ENCODE peak calls at places on chromosome 9, in eight cellular contexts. L, R, H, Y, N, K, P and V are unnamed samples.

GRCh38 chr9:98785333-98785933 is 10.9 kb downstream of the ANKS6 start:
- DNase-seq in L (peak; percentile 28), R (no peak), H (no peak), Y (no peak), N (no peak), K (no peak), P (no peak), V (no peak)

GRCh38 chr9:126320158-126320922 is 6.3 kb upstream of the MVB12B start:
- DNase-seq in L (no peak), R (no peak), H (peak; percentile 16), Y (no peak), N (no peak), K (no peak), P (no peak), V (no peak)

GRCh38 chr9:35518212-35518917 is 28.5 kb downstream of the RUSC2 start:
- DNase-seq in L (peak; percentile 88), R (peak; percentile 94), H (peak; percentile 92), Y (peak; percentile 95), N (peak; percentile 83), K (peak; percentile 96), P (no peak), V (peak; percentile 85)

GRCh38 chr9:107638496-107638895 is 148.9 kb upstream of the KLF4 start:
- DNase-seq in L (no peak), R (no peak), H (peak; percentile 37), Y (no peak), N (no peak), K (no peak), P (no peak), V (no peak)

GRCh38 chr9:126514037-126514821 is 99.5 kb upstream of the LMX1B start:
- DNase-seq in L (peak; percentile 95), R (peak; percentile 15), H (peak; percentile 74), Y (peak; percentile 30), N (peak; percentile 90), K (no peak), P (peak; percentile 82), V (peak; percentile 79)

GRCh38 chr9:27765931-27766835 is 192.9 kb upstream of the C9orf72 start:
- DNase-seq in L (no peak), R (no peak), H (no peak), Y (no peak), N (no peak), K (no peak), P (no peak), V (no peak)

GRCh38 chr9:124742940-124743339 is 28.2 kb downstream of the NR6A1 start:
- DNase-seq in L (no peak), R (no peak), H (no peak), Y (no peak), N (no peak), K (no peak), P (no peak), V (no peak)

GRCh38 chr9:38066907-38067610 is 2.0 kb downstream of the SHB start:
- DNase-seq in L (peak; percentile 78), R (no peak), H (peak; percentile 63), Y (peak; percentile 16), N (peak; percentile 42), K (no peak), P (peak; percentile 91), V (no peak)

GRCh38 chr9:123451011-123451410 is 95.0 kb downstream of the CRB2 start:
- DNase-seq in L (peak; percentile 11), R (no peak), H (no peak), Y (no peak), N (no peak), K (no peak), P (no peak), V (no peak)

GRCh38 chr9:123445116-123445515 is 89.1 kb downstream of the CRB2 start:
- DNase-seq in L (peak; percentile 37), R (no peak), H (no peak), Y (no peak), N (no peak), K (no peak), P (no peak), V (no peak)

GRCh38 chr9:123445981-123446610 is 90.1 kb downstream of the CRB2 start:
- DNase-seq in L (peak; percentile 76), R (peak; percentile 43), H (peak; percentile 19), Y (no peak), N (no peak), K (no peak), P (no peak), V (no peak)

GRCh38 chr9:123450096-123450495 is 94.1 kb downstream of the CRB2 start:
- DNase-seq in L (peak; percentile 39), R (no peak), H (no peak), Y (no peak), N (no peak), K (no peak), P (no peak), V (no peak)

GRCh38 chr9:123448247-123448646 is 92.2 kb downstream of the CRB2 start:
- DNase-seq in L (peak; percentile 57), R (no peak), H (no peak), Y (no peak), N (no peak), K (no peak), P (no peak), V (no peak)
- H3K9ac ChIP-seq in L (no peak overlapping the region), R (no peak overlapping the region), H (no peak overlapping the region), Y (no peak overlapping the region), N (no peak overlapping the region), K (no peak overlapping the region), P (no peak overlapping the region), V (no peak overlapping the region)

DNA sequence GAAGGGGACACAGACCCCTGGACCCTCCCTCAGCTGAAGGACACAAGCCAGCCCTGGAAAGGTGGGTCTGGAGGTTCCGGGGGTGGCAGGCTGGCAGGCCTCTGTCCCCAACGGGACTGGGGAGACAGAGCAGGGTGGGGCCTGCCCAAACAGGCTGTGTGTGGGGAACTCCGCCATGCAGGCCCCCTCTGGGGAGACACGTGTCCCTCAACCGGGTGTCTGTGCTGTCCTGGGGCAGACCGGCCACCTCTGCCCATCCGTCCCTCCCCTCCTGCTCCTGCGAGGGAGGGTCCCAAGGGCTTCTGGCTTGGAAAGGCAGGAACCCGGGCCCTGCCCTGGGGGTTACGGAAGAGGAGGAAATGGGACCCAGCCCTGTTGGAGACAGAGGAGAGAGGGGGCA is 1.4 kb downstream of the SLC34A3 start:
- DNase-seq in L (no peak), R (no peak), H (no peak), Y (no peak), N (no peak), K (no peak), P (no peak), V (no peak)
- H3K9ac ChIP-seq in L (no peak overlapping the region), R (no peak overlapping the region), H (no peak overlapping the region), Y (no peak overlapping the region), N (no peak overlapping the region), K (no peak overlapping the region), P (no peak overlapping the region), V (no peak overlapping the region)

GRCh38 chr9:79663878-79664277 is 92.1 kb downstream of the TLE4 start:
- DNase-seq in L (no peak), R (no peak), H (peak; percentile 52), Y (no peak), N (peak; percentile 61), K (no peak), P (peak; percentile 54), V (no peak)
- H3K9ac ChIP-seq in L (no peak overlapping the region), R (no peak overlapping the region), H (peak overlapping the region; percentile 44), Y (no peak overlapping the region), N (no peak overlapping the region), K (no peak overlapping the region), P (no peak overlapping the region), V (no peak overlapping the region)

GRCh38 chr9:132631280-132631679 is 38.5 kb downstream of the DDX31 start:
- DNase-seq in L (no peak), R (peak; percentile 87), H (peak; percentile 55), Y (peak; percentile 90), N (no peak), K (no peak), P (no peak), V (no peak)
- H3K9ac ChIP-seq in L (no peak overlapping the region), R (no peak overlapping the region), H (no peak overlapping the region), Y (no peak overlapping the region), N (no peak overlapping the region), K (no peak overlapping the region), P (no peak overlapping the region), V (no peak overlapping the region)

DNA sequence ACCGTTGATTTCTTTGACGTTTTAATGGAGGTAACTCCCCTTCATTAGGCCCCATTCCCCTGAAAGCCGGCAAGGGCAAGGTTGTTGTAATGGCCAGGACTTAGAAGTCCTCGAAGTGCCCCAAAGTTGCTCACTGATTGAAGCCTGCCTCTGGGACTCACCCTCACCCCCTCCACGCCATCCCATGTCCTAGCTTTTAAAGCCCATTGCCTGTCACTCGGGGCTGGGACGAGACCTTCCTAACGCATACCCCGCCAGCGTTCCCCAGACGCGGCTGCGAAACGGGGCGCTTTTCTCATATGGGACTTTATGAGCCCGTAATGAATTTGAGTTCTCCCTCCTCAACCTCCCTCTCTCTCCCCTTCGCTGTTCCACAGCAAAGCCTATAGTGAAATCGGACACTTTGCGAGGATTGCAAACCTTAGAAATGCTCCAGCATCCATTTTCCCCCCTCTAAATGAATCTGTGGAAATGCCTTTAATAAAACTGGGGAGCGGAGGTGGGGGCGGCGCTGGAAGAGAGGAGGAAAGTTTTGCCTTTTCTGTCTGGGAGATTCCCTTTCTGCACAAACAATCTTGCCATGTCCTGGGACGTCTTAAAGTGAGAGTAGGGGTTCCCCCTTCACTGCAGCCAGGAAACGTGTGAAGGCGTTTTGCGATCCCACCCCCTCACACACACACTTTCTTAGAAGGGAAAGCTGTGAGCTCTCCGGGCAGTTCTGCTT is 1.5 kb downstream of the PAPPA start:
- DNase-seq in L (peak; percentile 56), R (peak; percentile 82), H (peak; percentile 71), Y (no peak), N (peak; percentile 21), K (no peak), P (no peak), V (no peak)
- H3K9ac ChIP-seq in L (no peak overlapping the region), R (peak overlapping the region; percentile 96), H (peak overlapping the region; percentile 91), Y (no peak overlapping the region), N (no peak overlapping the region), K (no peak overlapping the region), P (peak overlapping the region; percentile 85), V (peak overlapping the region; percentile 88)

GRCh38 chr9:2159521-2160417 is 144.6 kb downstream of the SMARCA2 start:
- DNase-seq in L (peak; percentile 63), R (peak; percentile 23), H (peak; percentile 54), Y (peak; percentile 20), N (no peak), K (no peak), P (no peak), V (no peak)
- H3K9ac ChIP-seq in L (no peak overlapping the region), R (peak overlapping the region; percentile 81), H (peak overlapping the region; percentile 84), Y (peak overlapping the region; percentile 87), N (no peak overlapping the region), K (no peak overlapping the region), P (no peak overlapping the region), V (no peak overlapping the region)

GRCh38 chr9:88814521-88815101 is 176.7 kb upstream of the S1PR3 start:
- DNase-seq in L (no peak), R (peak; percentile 68), H (peak; percentile 94), Y (no peak), N (no peak), K (no peak), P (no peak), V (no peak)

GRCh38 chr9:88813810-88814209 is 177.5 kb upstream of the S1PR3 start:
- DNase-seq in L (no peak), R (no peak), H (no peak), Y (no peak), N (no peak), K (peak; percentile 18), P (no peak), V (no peak)

GRCh38 chr9:88817628-88818027 is 173.6 kb upstream of the S1PR3 start:
- DNase-seq in L (no peak), R (no peak), H (peak; percentile 46), Y (no peak), N (no peak), K (no peak), P (no peak), V (no peak)

GRCh38 chr9:88816591-88816990 is 174.7 kb upstream of the S1PR3 start:
- DNase-seq in L (no peak), R (no peak), H (no peak), Y (no peak), N (no peak), K (no peak), P (no peak), V (no peak)

GRCh38 chr9:88816141-88816540 is 175.1 kb upstream of the S1PR3 start:
- DNase-seq in L (no peak), R (peak; percentile 72), H (peak; percentile 87), Y (no peak), N (no peak), K (no peak), P (no peak), V (no peak)
- H3K9ac ChIP-seq in L (no peak overlapping the region), R (no peak overlapping the region), H (no peak overlapping the region), Y (no peak overlapping the region), N (no peak overlapping the region), K (no peak overlapping the region), P (no peak overlapping the region), V (no peak overlapping the region)